ENCODE peak calls at places on chromosome 12, in seven cellular contexts. Q, E, U, Z, V, Y and N are unnamed samples.

GRCh38 chr12:110575326-110575725 is 7.8 kb downstream of the PPTC7 start:
- DNase-seq in Q (peak), E (no peak), U (no peak), Z (no peak), V (no peak), Y (no peak), N (no peak)

GRCh38 chr12:50620050-50620974 is 115.5 kb downstream of the DIP2B start:
- DNase-seq in Q (no peak), E (no peak), U (peak), Z (peak), V (no peak), Y (peak), N (peak)

GRCh38 chr12:103964805-103965204 is 867 bp upstream of the TDG start:
- DNase-seq in Q (no peak), E (no peak), U (no peak), Z (no peak), V (no peak), Y (no peak), N (no peak)

GRCh38 chr12:68461645-68462044 is 129.5 kb upstream of the MDM1 start:
- DNase-seq in Q (no peak), E (no peak), U (no peak), Z (no peak), V (no peak), Y (no peak), N (no peak)

GRCh38 chr12:118377005-118377890 is 893 bp downstream of the SUDS3 start:
- DNase-seq in Q (no peak), E (peak), U (no peak), Z (peak), V (no peak), Y (no peak), N (peak)

GRCh38 chr12:26303418-26303817 is 108.0 kb downstream of the SSPN start:
- DNase-seq in Q (no peak), E (no peak), U (no peak), Z (no peak), V (no peak), Y (no peak), N (no peak)

GRCh38 chr12:1618489-1618888 is 10.5 kb upstream of the WNT5B start:
- DNase-seq in Q (no peak), E (no peak), U (no peak), Z (no peak), V (no peak), Y (peak), N (no peak)

GRCh38 chr12:117119592-117120198 is 20.5 kb upstream of the TESC start:
- DNase-seq in Q (peak), E (no peak), U (no peak), Z (peak), V (peak), Y (peak), N (peak)

GRCh38 chr12:125586441-125586840 is 521.2 kb downstream of the AACS start:
- DNase-seq in Q (no peak), E (no peak), U (no peak), Z (no peak), V (no peak), Y (no peak), N (no peak)

GRCh38 chr12:46667547-46667946 is 158.2 kb downstream of the SLC38A4 start:
- DNase-seq in Q (no peak), E (no peak), U (no peak), Z (no peak), V (no peak), Y (peak), N (no peak)

GRCh38 chr12:12338528-12339168 is 11.4 kb downstream of the MANSC1 start:
- DNase-seq in Q (no peak), E (no peak), U (no peak), Z (no peak), V (no peak), Y (peak), N (no peak)

GRCh38 chr12:108598553-108599250 is 818 bp upstream of the TMEM119 start:
- DNase-seq in Q (no peak), E (no peak), U (no peak), Z (no peak), V (no peak), Y (no peak), N (no peak)

GRCh38 chr12:6067152-6067916 is 57.1 kb downstream of the VWF start:
- DNase-seq in Q (peak), E (no peak), U (peak), Z (peak), V (peak), Y (peak), N (no peak)

GRCh38 chr12:121792607-121793500 is 634 bp downstream of the RHOF start:
- DNase-seq in Q (no peak), E (peak), U (no peak), Z (peak), V (no peak), Y (no peak), N (no peak)

GRCh38 chr12:46963977-46964376 is 115.4 kb upstream of the PCED1B start:
- DNase-seq in Q (no peak), E (no peak), U (peak), Z (no peak), V (no peak), Y (peak), N (no peak)

GRCh38 chr12:119613319-119613936 is 19.9 kb downstream of the TMEM233 start:
- DNase-seq in Q (no peak), E (no peak), U (no peak), Z (no peak), V (no peak), Y (peak), N (peak)

GRCh38 chr12:13981296-13981962 is at the start of gene GRIN2B:
- DNase-seq in Q (no peak), E (no peak), U (no peak), Z (peak), V (no peak), Y (no peak), N (peak)

GRCh38 chr12:54628186-54628846 is 6.4 kb downstream of the LACRT start:
- DNase-seq in Q (no peak), E (no peak), U (no peak), Z (no peak), V (no peak), Y (no peak), N (no peak)

GRCh38 chr12:108582509-108582908 is 15.4 kb downstream of the TMEM119 start:
- DNase-seq in Q (no peak), E (no peak), U (no peak), Z (no peak), V (no peak), Y (no peak), N (no peak)

GRCh38 chr12:6551496-6552139 is 4.2 kb downstream of the IFFO1 start:
- DNase-seq in Q (no peak), E (no peak), U (no peak), Z (peak), V (no peak), Y (peak), N (no peak)